ENCODE peak calls at places on chromosomes 13 and 19, in six cellular contexts. A is H9, W is H1, G is neuronal stem cell, E is mesenchymal stem cell, Q is trophoblast cell. U is an unnamed sample.

GRCh38 chr13:24505256-24505655 is 7.3 kb downstream of the PARP4 start:
- DNase-seq in A (no peak), W (no peak), Q (no peak), E (no peak), G (no peak), U (no peak)

GRCh38 chr19:13839193-13839937 is 37.6 kb upstream of the NANOS3 start:
- DNase-seq in W (peak), A (peak), Q (peak), G (no peak), E (peak), U (peak)

GRCh38 chr13:94169783-94170513 is 309.5 kb downstream of the DCT start:
- DNase-seq in E (no peak), Q (no peak), W (no peak), A (no peak), G (no peak), U (no peak)

GRCh38 chr13:42417624-42418023 is 145.7 kb downstream of the AKAP11 start:
- DNase-seq in G (no peak), W (no peak), E (no peak), Q (no peak), A (no peak), U (no peak)

GRCh38 chr19:14023404-14024235 is 4.3 kb upstream of the RLN3 start:
- DNase-seq in E (peak), G (no peak), Q (no peak), W (peak), A (peak), U (peak)

GRCh38 chr19:7618366-7618765 is 11.0 kb downstream of the XAB2 start:
- DNase-seq in Q (no peak), G (no peak), E (no peak), A (no peak), W (no peak), U (no peak)

GRCh38 chr13:60788156-60788829 is 391.3 kb downstream of the TDRD3 start:
- DNase-seq in A (no peak), W (no peak), E (peak), G (no peak), Q (no peak), U (no peak)

GRCh38 chr13:110881811-110882210 is 33.1 kb downstream of the ANKRD10 start:
- DNase-seq in E (no peak), W (no peak), G (no peak), Q (no peak), A (no peak), U (no peak)

GRCh38 chr13:51066091-51066831 is 44.8 kb downstream of the C13orf42 start:
- DNase-seq in E (peak), Q (peak), A (no peak), G (no peak), W (peak), U (peak)

GRCh38 chr19:19865750-19866598 is at the start of gene ZNF253:
- DNase-seq in W (peak), G (peak), Q (peak), A (peak), E (peak), U (peak)

GRCh38 chr19:49490287-49491029 is 3.0 kb downstream of the RPL13A start:
- DNase-seq in E (no peak), W (no peak), A (peak), G (no peak), Q (no peak), U (no peak)

GRCh38 chr19:50977626-50978025 is 6.1 kb downstream of the KLK7 start:
- DNase-seq in W (no peak), E (no peak), G (no peak), A (no peak), Q (no peak), U (no peak)

GRCh38 chr13:30002577-30002976 is 152.2 kb upstream of the UBL3 start:
- DNase-seq in G (no peak), E (peak), A (no peak), Q (peak), W (no peak), U (peak)

GRCh38 chr13:39597828-39598227 is 5.2 kb downstream of the LHFPL6 start:
- DNase-seq in G (no peak), Q (no peak), E (no peak), A (no peak), W (no peak), U (peak)

GRCh38 chr19:17202249-17202648 is 12.9 kb upstream of the USE1 start:
- DNase-seq in W (no peak), G (no peak), A (no peak), E (no peak), Q (no peak), U (no peak)

GRCh38 chr19:18861235-18861634 is 29.5 kb downstream of the UPF1 start:
- DNase-seq in G (no peak), Q (no peak), E (no peak), W (no peak), A (no peak), U (no peak)

GRCh38 chr13:24671367-24672117 is 8.7 kb upstream of the ATP12A start:
- DNase-seq in G (peak), W (no peak), E (peak), Q (peak), A (peak), U (peak)

GRCh38 chr13:110950819-110951570 is 36.1 kb upstream of the ANKRD10 start:
- DNase-seq in E (no peak), W (peak), Q (no peak), A (no peak), G (no peak), U (no peak)

GRCh38 chr19:41030651-41031050 is 39.6 kb downstream of the CYP2B6 start:
- DNase-seq in G (no peak), W (no peak), E (no peak), Q (no peak), A (no peak), U (no peak)

GRCh38 chr13:100290165-100290801 is 201.4 kb downstream of the PCCA start:
- DNase-seq in A (no peak), Q (no peak), W (no peak), G (no peak), E (peak), U (peak)

GRCh38 chr19:7861619-7862412 is 12.4 kb downstream of the PRR36 start:
- DNase-seq in A (peak), Q (no peak), W (no peak), E (no peak), G (no peak), U (no peak)

GRCh38 chr13:24652346-24652745 is 27.9 kb upstream of the ATP12A start:
- DNase-seq in G (no peak), W (no peak), A (no peak), Q (peak), E (no peak), U (no peak)

GRCh38 chr13:73433893-73434292 is 375.1 kb downstream of the KLF5 start:
- DNase-seq in E (no peak), W (no peak), A (no peak), Q (peak), G (no peak), U (no peak)

GRCh38 chr13:100399455-100399854 is 189.1 kb downstream of the GGACT start:
- DNase-seq in A (no peak), W (no peak), G (no peak), E (no peak), Q (no peak), U (no peak)

GRCh38 chr19:44071824-44072542 is at the start of gene ZNF284:
- DNase-seq in Q (peak), W (peak), E (peak), G (peak), A (peak), U (peak)

GRCh38 chr19:29715695-29716581 is 877 bp upstream of the C19orf12 start:
- DNase-seq in E (peak), W (no peak), A (no peak), G (no peak), Q (peak), U (no peak)

GRCh38 chr19:33320636-33321035 is 18.3 kb upstream of the CEBPA start:
- DNase-seq in Q (no peak), E (no peak), W (no peak), A (no peak), G (no peak), U (no peak)

GRCh38 chr19:33568706-33569105 is 47.1 kb upstream of the PEPD start:
- DNase-seq in G (no peak), W (no peak), A (no peak), Q (no peak), E (no peak), U (no peak)

DNA sequence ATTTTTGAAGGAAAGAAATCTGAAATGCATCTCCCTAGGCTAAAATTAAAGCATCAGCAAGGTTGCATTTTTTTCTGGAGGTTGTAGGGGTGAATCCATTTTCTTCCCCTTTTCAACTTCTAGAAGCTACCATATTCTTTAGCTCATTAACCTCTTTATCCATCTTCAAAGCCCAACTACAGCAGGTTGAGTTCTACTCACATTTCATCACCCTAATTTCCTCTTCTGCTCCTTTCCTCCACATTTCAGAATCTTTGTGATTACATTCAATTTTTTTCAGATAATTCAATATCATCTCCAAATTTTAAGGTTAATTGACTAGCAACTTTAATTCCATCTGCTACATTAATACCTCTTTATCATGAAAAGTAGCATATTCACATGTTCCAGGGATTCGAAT is 2655.7 kb upstream of the PCDH20 start:
- DNase-seq in W (no peak), E (no peak), Q (no peak), G (no peak), A (no peak), U (no peak)
- H3K14ac ChIP-seq in W (no peak), E (no peak), Q (no peak), G (no peak), A (no peak), U (no peak)

GRCh38 chr13:37863708-37864107 is 5.9 kb downstream of the TRPC4 start:
- DNase-seq in W (no peak), G (no peak), E (no peak), A (no peak), Q (no peak), U (no peak)
- H3K14ac ChIP-seq in W (no peak), G (no peak), E (no peak), A (no peak), Q (no peak), U (no peak)

DNA sequence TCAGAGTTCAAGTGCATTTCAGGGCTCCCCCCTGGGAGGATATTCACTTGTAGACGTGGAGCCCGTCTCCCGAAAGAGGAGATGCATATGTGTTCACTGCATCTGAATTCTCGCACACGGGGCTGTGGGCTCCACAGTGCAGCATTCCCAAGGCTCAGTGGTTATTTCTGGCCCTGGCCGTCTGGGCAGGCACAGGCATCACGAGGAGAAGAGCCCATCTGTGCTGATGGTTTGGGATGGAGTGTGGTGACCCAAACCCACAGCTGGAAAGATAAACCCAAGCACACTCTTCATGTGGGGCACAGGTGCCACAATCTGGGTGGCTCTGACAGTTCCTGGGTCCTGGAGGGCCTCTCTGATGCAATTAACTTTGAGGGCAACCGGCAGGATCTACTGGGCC is 242.1 kb downstream of the TSHZ3 start:
- DNase-seq in A (no peak), W (no peak), Q (no peak), E (no peak), G (no peak), U (no peak)
- H3K14ac ChIP-seq in A (no peak), W (no peak), Q (no peak), E (no peak), G (peak), U (no peak)

DNA sequence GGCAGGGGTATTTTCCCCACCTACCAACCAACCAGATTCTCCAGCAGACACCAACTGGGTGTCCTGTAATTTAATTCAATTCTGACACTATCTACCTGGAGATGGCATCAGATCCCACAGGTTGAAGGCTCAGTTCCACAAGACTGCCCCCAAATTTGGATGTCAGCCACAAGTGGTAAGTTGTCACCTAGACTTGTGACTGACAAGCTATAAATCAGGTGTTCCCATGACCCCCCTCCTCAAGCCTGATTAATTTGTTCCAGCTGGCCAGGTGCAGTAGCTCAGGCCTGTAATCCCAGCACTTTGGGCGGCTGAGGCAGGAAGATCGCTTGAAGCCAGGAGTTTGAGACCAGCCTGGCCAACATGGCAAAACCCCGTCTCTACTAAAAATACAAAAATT is 10.6 kb upstream of the HAUS5 start:
- DNase-seq in G (no peak), A (no peak), E (no peak), Q (no peak), W (no peak), U (no peak)
- H3K14ac ChIP-seq in G (no peak), A (no peak), E (no peak), Q (no peak), W (no peak), U (no peak)

GRCh38 chr13:79735228-79735627 is 254.3 kb downstream of the NDFIP2 start:
- DNase-seq in A (no peak), E (peak), G (no peak), W (no peak), Q (no peak), U (peak)

GRCh38 chr13:79741006-79741405 is 260.1 kb downstream of the NDFIP2 start:
- DNase-seq in E (peak), A (no peak), Q (peak), W (no peak), G (no peak), U (peak)

GRCh38 chr13:79736356-79736755 is 255.4 kb downstream of the NDFIP2 start:
- DNase-seq in A (no peak), Q (peak), E (no peak), G (no peak), W (no peak), U (no peak)
- H3K14ac ChIP-seq in A (peak), Q (no peak), E (no peak), G (no peak), W (no peak), U (no peak)

DNA sequence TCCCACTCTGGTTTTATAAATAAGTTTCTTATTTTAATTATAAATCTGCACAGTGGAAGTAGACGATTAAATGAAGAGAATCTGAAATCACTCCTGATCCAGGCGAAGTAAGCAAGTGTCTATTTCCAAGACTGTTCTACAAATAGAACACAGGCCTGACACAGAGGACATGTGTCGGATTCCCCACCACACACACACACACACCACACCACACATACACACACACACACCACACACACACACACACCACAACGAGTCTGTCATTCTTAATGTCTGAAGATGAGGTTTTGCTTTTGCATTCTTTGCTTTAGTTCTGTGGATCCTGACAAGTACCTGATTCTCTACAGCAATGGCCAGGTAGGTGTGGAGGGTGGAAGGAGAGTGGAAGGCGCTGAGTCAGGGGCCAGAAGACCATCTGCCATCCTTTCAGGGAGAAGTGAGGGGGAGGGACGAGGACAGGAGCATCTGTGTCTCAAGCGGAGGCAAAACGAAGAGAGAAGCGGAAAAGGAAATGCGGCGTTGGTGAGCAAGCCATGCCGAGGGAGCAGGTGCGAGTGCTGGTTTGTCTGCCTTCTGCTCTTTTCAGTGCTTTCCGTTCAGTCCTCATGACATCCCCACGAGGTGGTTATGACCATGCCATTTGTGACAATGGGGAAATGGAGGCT is 110.2 kb downstream of the TEX26 start:
- DNase-seq in A (no peak), W (no peak), E (no peak), Q (no peak), G (no peak), U (no peak)
- H3K14ac ChIP-seq in A (no peak), W (no peak), E (no peak), Q (no peak), G (no peak), U (no peak)

GRCh38 chr19:3397266-3398022 is 31.1 kb downstream of the NFIC start:
- DNase-seq in E (peak), Q (no peak), W (peak), G (no peak), A (peak), U (no peak)
- H3K14ac ChIP-seq in E (no peak), Q (no peak), W (no peak), G (no peak), A (no peak), U (no peak)

U was measured in IMR-90.